ENCODE peak calls at places on chromosomes 11 and 22, in four cellular contexts. C, N, M and P are unnamed samples.

GRCh38 chr22:25880524-25880923 is 138.5 kb downstream of the MYO18B start:
- DNase-seq in C (no peak), N (no peak), M (no peak), P (no peak)

GRCh38 chr11:132337819-132338416 is 967.5 kb downstream of the NTM start:
- DNase-seq in C (no peak), N (no peak), M (no peak), P (no peak)

GRCh38 chr11:70584786-70585545 is 186.6 kb downstream of the CTTN start:
- DNase-seq in C (no peak), N (no peak), M (no peak), P (no peak)

GRCh38 chr22:39230261-39231196 is 14.3 kb downstream of the PDGFB start:
- DNase-seq in C (no peak), N (no peak), M (no peak), P (no peak)

GRCh38 chr11:44033856-44034255 is 13.9 kb upstream of the ACCSL start:
- DNase-seq in C (no peak), N (no peak), M (no peak), P (no peak)

GRCh38 chr11:10522276-10522675 is 18.7 kb downstream of the RNF141 start:
- DNase-seq in C (no peak), N (no peak), M (no peak), P (no peak)

GRCh38 chr11:75260396-75260795 is 19.8 kb downstream of the TPBGL start:
- DNase-seq in C (no peak), N (no peak), M (no peak), P (no peak)

GRCh38 chr11:43736502-43737193 is 56.1 kb downstream of the HSD17B12 start:
- DNase-seq in C (no peak), N (no peak), M (no peak), P (peak)

GRCh38 chr11:82731691-82732277 is 1.9 kb downstream of the FAM181B start:
- DNase-seq in C (no peak), N (no peak), M (no peak), P (no peak)

GRCh38 chr11:131841028-131841427 is 470.6 kb downstream of the NTM start:
- DNase-seq in C (no peak), N (no peak), M (no peak), P (no peak)